ENCODE peak calls at places on chromosomes 13 and 19, in eight cellular contexts. W, J, M, C, R, A, F and G are unnamed samples. For H3K27me3, the result is how much of the 10 kb centered on the place peaks cover.

GRCh38 chr19:2330632-2331284 is 2.3 kb downstream of the SPPL2B start:
- DNase-seq in C (no peak), A (peak), R (peak), J (no peak), W (peak), M (no peak), F (no peak), G (no peak)

GRCh38 chr19:3357362-3357730 is 9.0 kb upstream of the NFIC start:
- DNase-seq in F (no peak), C (no peak), M (no peak), R (no peak), A (no peak), W (no peak), J (no peak), G (no peak)

GRCh38 chr13:66803013-66803739 is 427.0 kb downstream of the PCDH9 start:
- DNase-seq in R (no peak), A (no peak), C (no peak), M (no peak), J (no peak), W (no peak), F (no peak), G (no peak)

GRCh38 chr19:19662344-19662743 is 1.1 kb downstream of the ATP13A1 start:
- DNase-seq in F (no peak), J (no peak), W (no peak), R (no peak), A (no peak), M (no peak), C (no peak), G (no peak)

GRCh38 chr19:12314553-12314952 is 18.9 kb downstream of the ZNF563 start:
- DNase-seq in R (peak), F (no peak), C (no peak), A (peak), M (no peak), J (no peak), W (peak), G (no peak)

GRCh38 chr13:72652681-72653080 is 74.7 kb downstream of the MZT1 start:
- DNase-seq in R (no peak), J (no peak), A (no peak), W (no peak), F (no peak), C (no peak), M (no peak), G (no peak)

GRCh38 chr13:111491659-111492058 is 171.2 kb downstream of the TEX29 start:
- DNase-seq in W (no peak), A (no peak), M (no peak), R (peak), F (peak), C (no peak), J (no peak), G (no peak)

GRCh38 chr19:3459322-3459881 is 20.9 kb downstream of the SMIM24 start:
- DNase-seq in C (peak), F (peak), J (no peak), W (peak), R (peak), M (peak), A (peak), G (peak)

GRCh38 chr19:51111606-51112005 is 3.4 kb upstream of the CTU1 start:
- DNase-seq in C (no peak), J (no peak), R (no peak), F (no peak), A (no peak), W (no peak), M (no peak), G (no peak)

GRCh38 chr13:83449666-83450395 is 432.4 kb downstream of the SLITRK1 start:
- DNase-seq in W (no peak), A (no peak), R (no peak), J (no peak), M (no peak), C (no peak), F (no peak), G (no peak)

GRCh38 chr19:48837081-48837524 is 812 bp upstream of the HSD17B14 start:
- DNase-seq in J (peak), R (peak), F (peak), M (peak), W (peak), A (peak), C (peak), G (peak)

GRCh38 chr19:53308339-53308811 is 25.2 kb upstream of the ZNF845 start:
- DNase-seq in R (no peak), W (no peak), J (no peak), C (peak), M (no peak), F (peak), A (peak), G (no peak)

GRCh38 chr19:46601318-46602224 is at the start of gene CALM3:
- DNase-seq in A (peak), M (no peak), C (peak), J (no peak), W (no peak), R (no peak), F (peak), G (no peak)

GRCh38 chr19:3183721-3184641 is 1.7 kb upstream of the NCLN start:
- DNase-seq in F (no peak), A (no peak), R (no peak), M (no peak), J (no peak), C (no peak), W (no peak), G (no peak)

GRCh38 chr13:95677564-95678386 is 836 bp downstream of the DNAJC3 start:
- DNase-seq in J (no peak), C (no peak), R (no peak), W (no peak), A (peak), M (peak), F (no peak), G (no peak)

GRCh38 chr13:112903606-112904195 is 65.3 kb upstream of the MCF2L start:
- DNase-seq in J (no peak), M (no peak), F (no peak), C (no peak), R (no peak), W (no peak), A (no peak), G (no peak)

GRCh38 chr13:94712812-94713555 is 639 bp upstream of the SOX21 start:
- DNase-seq in A (peak), F (peak), M (no peak), C (peak), W (no peak), J (no peak), R (peak), G (no peak)

GRCh38 chr13:24104723-24105122 is 55.8 kb upstream of the SPATA13 start:
- DNase-seq in R (no peak), F (no peak), J (no peak), C (no peak), W (no peak), M (no peak), A (no peak), G (no peak)

GRCh38 chr19:47885067-47885463 is 1.1 kb downstream of the SULT2A1 start:
- DNase-seq in F (no peak), M (no peak), J (no peak), A (no peak), C (no peak), W (no peak), R (no peak), G (no peak)

GRCh38 chr13:44758595-44759221 is 182.6 kb upstream of the TSC22D1 start:
- DNase-seq in C (no peak), F (no peak), W (peak), M (no peak), A (peak), J (no peak), R (no peak), G (no peak)

GRCh38 chr13:73142091-73142490 is 83.3 kb downstream of the KLF5 start:
- DNase-seq in J (no peak), W (peak), C (no peak), R (peak), M (no peak), A (no peak), F (no peak), G (no peak)

GRCh38 chr13:98173431-98173921 is 3.6 kb downstream of the RNF113B start:
- DNase-seq in F (no peak), A (peak), W (peak), R (no peak), M (no peak), C (no peak), J (no peak), G (no peak)

GRCh38 chr13:95181586-95181985 is 119.7 kb downstream of the ABCC4 start:
- DNase-seq in A (no peak), W (no peak), M (no peak), F (no peak), J (no peak), R (no peak), C (no peak), G (no peak)

GRCh38 chr13:39196957-39197644 is 158.8 kb downstream of the NHLRC3 start:
- DNase-seq in R (no peak), A (no peak), F (no peak), C (no peak), W (no peak), M (no peak), J (no peak), G (no peak)

GRCh38 chr13:102774596-102775375 is 1.2 kb upstream of the TEX30 start:
- DNase-seq in A (no peak), W (no peak), J (no peak), M (no peak), C (no peak), R (no peak), F (no peak), G (no peak)

GRCh38 chr13:37136187-37136586 is 30.7 kb upstream of the CSNK1A1L start:
- DNase-seq in A (no peak), F (no peak), R (no peak), C (no peak), M (no peak), W (no peak), J (no peak), G (no peak)

GRCh38 chr19:35224681-35225604 is 3.6 kb downstream of the FAM187B start:
- DNase-seq in C (no peak), R (no peak), F (peak), A (no peak), M (no peak), W (peak), J (no peak), G (no peak)

GRCh38 chr13:99414048-99414995 is 87.0 kb upstream of the TM9SF2 start:
- DNase-seq in A (no peak), F (peak), J (no peak), W (no peak), C (no peak), M (no peak), R (no peak), G (no peak)

GRCh38 chr13:84192125-84192524 is 309.9 kb upstream of the SLITRK1 start:
- DNase-seq in J (no peak), W (no peak), F (no peak), M (no peak), A (peak), C (no peak), R (no peak), G (no peak)

GRCh38 chr19:33389574-33390119 is 16.1 kb downstream of the CEBPG start:
- DNase-seq in W (no peak), C (peak), M (no peak), R (no peak), F (peak), J (no peak), A (no peak), G (no peak)

GRCh38 chr13:80359459-80360297 is 18.8 kb upstream of the SPRY2 start:
- DNase-seq in M (no peak), J (no peak), F (no peak), A (no peak), C (no peak), R (no peak), W (no peak), G (no peak)

DNA sequence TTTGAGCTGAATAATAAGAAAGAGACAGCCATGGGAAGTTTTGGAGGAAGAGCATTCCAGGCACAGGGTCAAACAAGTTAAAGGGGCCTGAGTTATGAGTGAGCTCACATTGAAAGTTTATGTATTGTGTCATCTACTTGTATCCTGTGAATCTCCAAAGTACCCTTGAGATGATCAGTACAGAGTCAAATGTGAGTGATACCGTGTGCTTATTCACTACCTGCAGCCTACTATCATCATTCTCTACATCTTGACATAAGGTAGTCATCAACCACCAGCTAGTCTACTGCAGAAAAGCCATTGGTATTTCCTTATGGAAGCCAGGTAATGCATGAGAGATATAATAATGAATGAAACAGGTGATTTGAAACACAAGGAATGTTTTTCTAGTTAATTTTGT is 3.0 kb upstream of the KCTD12 start:
- DNase-seq in C (no peak), J (no peak), R (no peak), F (no peak), W (no peak), M (no peak), A (no peak), G (no peak)
- H3K27me3 ChIP-seq in C (under half), J (under half), R (under half), F (under half), W (under half), M (under half), A (under half), G (under half)

DNA sequence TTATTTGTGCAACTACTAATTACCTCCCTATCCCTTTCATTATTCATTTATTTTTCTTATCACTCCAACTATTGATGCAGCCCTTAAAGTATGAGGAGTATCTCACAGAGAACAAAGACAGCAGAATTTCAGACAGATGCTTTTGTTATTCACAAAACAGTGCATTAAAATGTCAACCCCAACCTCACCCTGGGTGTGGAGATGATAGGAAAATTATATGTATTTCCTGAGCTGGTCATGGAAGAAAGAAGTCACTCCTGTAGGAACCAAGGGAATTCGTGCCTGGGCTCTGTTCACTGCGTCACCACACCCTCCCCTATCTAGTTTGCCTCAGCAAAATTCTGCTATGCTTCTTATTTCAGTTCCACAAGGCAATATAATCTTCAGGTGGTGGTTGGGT is 315.5 kb downstream of the OXGR1 start:
- DNase-seq in C (no peak), W (no peak), J (no peak), M (no peak), F (no peak), R (no peak), A (no peak), G (no peak)
- H3K27me3 ChIP-seq in C (under half), W (under half), J (under half), M (under half), F (under half), R (under half), A (under half), G (under half)

GRCh38 chr19:39083983-39084731 is at the start of gene ACP7:
- DNase-seq in A (peak), W (peak), R (no peak), C (peak), M (no peak), J (peak), F (no peak), G (no peak)

GRCh38 chr19:39082745-39083598 is 1.2 kb upstream of the ACP7 start:
- DNase-seq in J (no peak), F (no peak), M (no peak), W (no peak), A (no peak), C (no peak), R (no peak), G (no peak)

GRCh38 chr19:39084732-39085080 is 538 bp downstream of the ACP7 start:
- DNase-seq in C (no peak), M (no peak), F (no peak), A (no peak), W (no peak), R (no peak), J (no peak), G (no peak)

GRCh38 chr19:39082167-39082566 is 2.0 kb upstream of the ACP7 start:
- DNase-seq in C (no peak), J (no peak), R (no peak), F (no peak), A (no peak), W (no peak), M (no peak), G (no peak)

DNA sequence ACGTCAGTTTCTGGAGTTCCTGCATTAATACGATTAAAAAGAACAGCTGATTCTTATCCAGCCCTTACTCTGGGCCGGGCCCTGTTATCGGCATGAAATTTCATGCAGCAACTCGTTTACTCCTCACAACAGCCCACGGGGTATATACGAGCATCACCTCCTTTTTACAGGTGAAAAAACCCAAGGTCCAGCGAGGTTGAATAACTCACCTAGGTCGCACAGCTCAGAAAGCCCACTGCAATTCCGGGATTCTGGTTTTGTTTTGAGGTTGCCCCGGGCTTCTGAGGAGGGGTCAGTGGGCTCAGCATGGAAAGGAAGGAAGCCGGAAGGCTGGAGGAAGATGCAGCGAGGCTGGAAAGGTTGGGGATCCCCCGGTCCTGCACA is 577 bp upstream of the ACP7 start:
- DNase-seq in W (no peak), R (no peak), F (no peak), A (no peak), J (no peak), M (no peak), C (no peak), G (no peak)
- H3K27me3 ChIP-seq in W (under half), R (half or more), F (half or more), A (under half), J (under half), M (under half), C (under half), G (half or more)

DNA sequence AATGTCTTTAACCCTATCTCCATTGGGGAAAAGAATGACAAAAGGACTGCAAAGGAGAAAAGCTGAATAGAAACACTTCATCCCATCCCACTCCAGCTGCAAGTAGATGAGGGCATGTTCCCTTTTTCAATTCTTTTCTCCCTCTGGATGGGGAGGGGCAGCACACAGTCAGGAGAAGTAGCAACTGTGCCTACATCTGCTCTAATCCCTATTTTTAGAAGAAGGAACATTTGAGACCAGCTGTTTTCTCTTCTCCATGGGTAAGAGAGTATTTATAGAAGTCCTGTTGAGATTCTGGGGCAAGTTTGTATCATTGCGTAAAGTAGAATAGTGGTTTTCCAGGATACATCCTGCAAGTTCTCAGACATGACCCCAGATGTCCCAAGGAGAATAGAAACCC is 9.3 kb upstream of the GTF3A start:
- DNase-seq in F (no peak), W (no peak), R (no peak), C (no peak), J (no peak), A (no peak), M (no peak), G (no peak)
- H3K27me3 ChIP-seq in F (under half), W (under half), R (under half), C (under half), J (under half), A (under half), M (under half), G (under half)